ENCODE peak calls at places on chromosomes 2 and 18, in five cellular contexts. S, D, Y, L and E are unnamed samples.

GRCh38 chr2:219968685-219969345 is 341.4 kb downstream of the SLC4A3 start:
- DNase-seq in S (no peak), Y (no peak), D (peak; percentile 14), L (no peak), E (no peak)

GRCh38 chr2:206800501-206801416 is 35.4 kb downstream of the FASTKD2 start:
- DNase-seq in D (peak; percentile 77), S (peak; percentile 70), Y (peak; percentile 67), L (peak; percentile 72), E (peak; percentile 84)

GRCh38 chr18:63974991-63975390 is 5.1 kb downstream of the SERPINB8 start:
- DNase-seq in S (no peak), Y (no peak), D (peak; percentile 53), L (no peak), E (no peak)

GRCh38 chr2:141497262-141497661 is 633.6 kb downstream of the LRP1B start:
- DNase-seq in D (no peak), S (no peak), L (no peak), Y (no peak), E (no peak)

GRCh38 chr2:102839668-102840388 is 78.0 kb downstream of the TMEM182 start:
- DNase-seq in S (no peak), D (peak; percentile 53), Y (no peak), L (no peak), E (peak; percentile 73)

GRCh38 chr2:101887328-101887727 is 104.4 kb upstream of the IL1R2 start:
- DNase-seq in L (no peak), S (no peak), Y (no peak), D (no peak), E (no peak)

GRCh38 chr18:77062518-77063003 is 70.0 kb downstream of the MBP start:
- DNase-seq in S (no peak), L (no peak), D (peak; percentile 74), Y (no peak), E (no peak)

GRCh38 chr2:234420406-234420805 is 76.5 kb downstream of the ARL4C start:
- DNase-seq in Y (no peak), L (no peak), S (no peak), D (peak; percentile 29), E (no peak)

GRCh38 chr2:192124576-192124975 is 70.2 kb downstream of the TMEFF2 start:
- DNase-seq in L (no peak), D (no peak), S (no peak), Y (no peak), E (no peak)

GRCh38 chr2:158994920-158995676 is 26.7 kb downstream of the TANC1 start:
- DNase-seq in L (no peak), D (no peak), Y (no peak), S (no peak), E (peak; percentile 95)

GRCh38 chr2:65420712-65421431 is 11.5 kb downstream of the SPRED2 start:
- DNase-seq in Y (no peak), L (no peak), S (no peak), D (peak; percentile 50), E (no peak)

GRCh38 chr2:109586687-109587086 is 27.1 kb downstream of the SEPTIN10 start:
- DNase-seq in Y (no peak), L (no peak), D (no peak), S (no peak), E (no peak)

GRCh38 chr2:156356006-156356764 is 23.7 kb upstream of the NR4A2 start:
- DNase-seq in D (no peak), S (no peak), Y (no peak), L (no peak), E (no peak)

GRCh38 chr2:176567361-176567760 is 298.1 kb downstream of the MTX2 start:
- DNase-seq in Y (no peak), D (no peak), S (no peak), L (no peak), E (no peak)
- H3K4me1 ChIP-seq in Y (no peaks in the 10 kb centered on the region), D (no peaks in the 10 kb centered on the region), S (peaks cover 2% of the 10 kb centered on the region), L (peaks cover 3% of the 10 kb centered on the region), E (no peaks in the 10 kb centered on the region)

GRCh38 chr2:223815884-223816570 is 21.4 kb downstream of the AP1S3 start:
- DNase-seq in D (no peak), S (no peak), Y (no peak), L (no peak), E (no peak)
- H3K27me3 ChIP-seq in D (no peaks in the 10 kb centered on the region), S (no peaks in the 10 kb centered on the region), Y (no peaks in the 10 kb centered on the region), L (no peaks in the 10 kb centered on the region), E (no peaks in the 10 kb centered on the region)

DNA sequence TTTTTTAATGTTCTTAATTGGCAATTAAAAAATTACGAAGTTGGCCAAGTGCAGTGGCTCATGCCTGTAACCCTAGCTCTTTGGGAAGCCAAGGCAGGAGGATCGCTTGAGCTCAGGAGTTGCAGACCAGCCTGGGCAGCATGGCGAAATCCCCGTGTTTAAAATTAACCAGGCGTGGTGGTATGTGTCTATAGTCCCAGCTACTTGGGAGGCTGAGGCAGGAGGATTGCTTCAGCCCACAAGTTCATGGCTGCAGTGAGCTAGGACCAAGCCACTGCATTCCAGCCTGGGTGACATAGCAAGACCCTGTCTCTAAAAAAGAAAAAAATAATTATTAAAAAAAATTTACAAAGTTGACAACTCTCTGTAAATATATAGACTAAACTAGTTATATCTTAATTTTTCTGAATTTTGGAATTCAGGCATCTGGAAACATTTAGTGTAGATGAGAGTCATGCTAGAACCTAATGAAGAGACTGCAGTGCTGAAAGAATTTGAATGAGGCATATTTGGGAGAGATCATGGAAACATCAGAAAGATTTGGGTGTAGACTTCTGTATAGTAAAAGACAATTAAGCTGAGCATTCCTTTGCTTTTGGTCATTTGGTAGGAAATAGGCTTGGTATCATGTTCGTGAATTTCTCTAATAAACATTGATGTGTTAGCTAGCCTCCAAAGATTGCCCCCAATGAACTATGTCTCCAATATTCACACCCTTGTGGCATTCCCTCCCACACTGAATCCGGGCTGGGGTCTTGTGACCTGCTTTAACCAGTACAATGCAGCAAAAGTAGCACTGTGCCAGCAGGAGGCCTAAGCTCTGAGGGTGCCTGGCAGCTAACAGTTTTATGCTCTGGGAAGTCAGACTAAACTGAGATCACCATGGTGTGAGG is 4.2 kb upstream of the ROCK1 start:
- DNase-seq in L (no peak), Y (peak; percentile 67), S (no peak), D (peak; percentile 33), E (peak; percentile 13)
- TF ChIP-seq CTCF in L (no peak), Y (no peak), S (no peak), D (peak; percentile 18), E (no peak)

DNA sequence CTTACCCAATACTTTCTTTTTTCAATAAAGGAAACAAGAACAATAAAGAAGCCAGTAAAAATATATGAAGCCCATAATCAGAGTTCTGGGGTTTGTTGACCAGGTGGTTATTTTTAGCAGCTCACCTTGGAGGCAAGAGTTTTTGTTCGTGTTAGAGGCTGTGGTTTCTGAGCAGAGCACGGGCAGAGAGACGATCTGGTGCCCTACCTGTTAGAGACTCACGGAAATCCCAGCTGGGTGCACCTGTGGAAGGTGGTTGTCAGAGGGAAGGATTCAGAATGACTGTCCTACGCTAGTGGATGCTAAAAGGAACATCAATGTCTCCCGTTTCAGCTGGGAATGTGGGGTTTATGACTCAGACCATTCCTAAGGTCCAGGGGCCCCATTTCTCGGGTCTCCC is 87.6 kb downstream of the NRP2 start:
- DNase-seq in Y (no peak), D (no peak), L (no peak), S (no peak), E (no peak)
- H3K4me1 ChIP-seq in Y (peaks cover 31% of the 10 kb centered on the region), D (peaks cover 7% of the 10 kb centered on the region), L (peaks cover 7% of the 10 kb centered on the region), S (no peaks in the 10 kb centered on the region), E (peaks cover 39% of the 10 kb centered on the region)